ENCODE peak calls at places on chromosomes 4 and X, in four cellular contexts. A, X, P and N are unnamed samples.

GRCh38 chrX:9677098-9677739 is 88.4 kb downstream of the GPR143 start:
- DNase-seq in A (no peak), X (no peak), P (no peak), N (no peak)

GRCh38 chrX:155027509-155028066 is 944 bp downstream of the FUNDC2 start:
- DNase-seq in A (no peak), X (no peak), P (no peak), N (no peak)

GRCh38 chr4:89915151-89915550 is 20.5 kb downstream of the MMRN1 start:
- DNase-seq in A (no peak), X (no peak), P (no peak), N (no peak)

GRCh38 chr4:44927361-44928061 is 201.2 kb upstream of the GNPDA2 start:
- DNase-seq in A (peak), X (no peak), P (peak), N (no peak)

GRCh38 chr4:102036619-102037376 is 246.3 kb downstream of the BANK1 start:
- DNase-seq in A (no peak), X (no peak), P (no peak), N (no peak)

GRCh38 chr4:168096444-168096784 is 4.1 kb downstream of the ANXA10 start:
- DNase-seq in A (no peak), X (no peak), P (no peak), N (no peak)

GRCh38 chrX:151694661-151695582 is at the start of gene PRRG3:
- DNase-seq in A (no peak), X (no peak), P (no peak), N (no peak)

GRCh38 chr4:152385551-152385950 is 150.3 kb downstream of the FBXW7 start:
- DNase-seq in A (no peak), X (no peak), P (no peak), N (no peak)

GRCh38 chr4:123162859-123163258 is 233.7 kb upstream of the SPRY1 start:
- DNase-seq in A (no peak), X (no peak), P (no peak), N (no peak)

GRCh38 chr4:89482248-89482647 is 174.6 kb upstream of the GPRIN3 start:
- DNase-seq in A (peak), X (no peak), P (peak), N (no peak)

GRCh38 chrX:119455264-119455663 is 13.0 kb upstream of the SLC25A5 start:
- DNase-seq in A (no peak), X (no peak), P (no peak), N (no peak)

GRCh38 chr4:112279025-112279881 is 6.5 kb downstream of the TIFA start:
- DNase-seq in A (no peak), X (no peak), P (no peak), N (no peak)

GRCh38 chrX:97230948-97231347 is 347.2 kb downstream of the RPA4 start:
- DNase-seq in A (no peak), X (no peak), P (no peak), N (no peak)

GRCh38 chr4:18593297-18594002 is 571.9 kb upstream of the LCORL start:
- DNase-seq in A (peak), X (no peak), P (peak), N (no peak)

GRCh38 chr4:111652206-111652605 is 493.0 kb upstream of the FAM241A start:
- DNase-seq in A (no peak), X (no peak), P (no peak), N (no peak)

GRCh38 chr4:17766826-17767458 is 14.5 kb downstream of the FAM184B start:
- DNase-seq in A (no peak), X (no peak), P (no peak), N (no peak)

GRCh38 chr4:22686156-22686555 is 6.6 kb upstream of the GBA3 start:
- DNase-seq in A (no peak), X (no peak), P (no peak), N (no peak)

GRCh38 chr4:113684534-113685091 is 76.9 kb downstream of the CAMK2D start:
- DNase-seq in A (no peak), X (no peak), P (no peak), N (peak)

GRCh38 chr4:182975806-182976205 is 58.6 kb upstream of the DCTD start:
- DNase-seq in A (no peak), X (no peak), P (no peak), N (no peak)

GRCh38 chr4:108900018-108900417 is 137.2 kb upstream of the ETNPPL start:
- DNase-seq in A (no peak), X (no peak), P (peak), N (no peak)

GRCh38 chr4:15689540-15689939 is 7.9 kb downstream of the FAM200B start:
- DNase-seq in A (no peak), X (no peak), P (no peak), N (no peak)

GRCh38 chrX:45422216-45422925 is 221.7 kb upstream of the DIPK2B start:
- DNase-seq in A (no peak), X (no peak), P (no peak), N (no peak)

GRCh38 chr4:1414831-1415680 is 8.8 kb upstream of the NKX1-1 start:
- DNase-seq in A (no peak), X (no peak), P (no peak), N (no peak)

GRCh38 chr4:94798808-94799207 is 41.1 kb downstream of the BMPR1B start:
- DNase-seq in A (no peak), X (no peak), P (no peak), N (no peak)

GRCh38 chr4:54525602-54526001 is 132.2 kb upstream of the KIT start:
- DNase-seq in A (peak), X (no peak), P (no peak), N (no peak)